ENCODE peak calls at places on chromosomes 1 and 21, in five cellular contexts. M is GM12878, V is NCI-H1092, O is fibroblast of pulmonary artery, N is H54. R is an unnamed sample.

GRCh38 chr1:160539896-160540858 is 17.1 kb upstream of the SLAMF6 start:
- DNase-seq in M (peak), V (no peak), O (peak), N (no peak), R (peak)

GRCh38 chr1:155858805-155859233 is 548 bp upstream of the SYT11 start:
- DNase-seq in M (no peak), V (no peak), O (no peak), N (no peak), R (no peak)

GRCh38 chr1:4395676-4396075 is 258.7 kb upstream of the AJAP1 start:
- DNase-seq in M (no peak), V (no peak), O (no peak), N (no peak), R (no peak)

GRCh38 chr1:222171005-222171404 is 376.9 kb downstream of the HHIPL2 start:
- DNase-seq in M (peak), V (peak), O (peak), N (no peak), R (peak)

GRCh38 chr21:44962481-44962966 is 22.7 kb downstream of the SLX9 start:
- DNase-seq in M (no peak), V (no peak), O (peak), N (peak), R (no peak)

GRCh38 chr1:44926311-44926781 is 60.0 kb downstream of the EIF2B3 start:
- DNase-seq in M (no peak), V (no peak), O (no peak), N (no peak), R (no peak)

GRCh38 chr1:213772142-213772541 is 215.6 kb upstream of the PROX1 start:
- DNase-seq in M (no peak), V (no peak), O (no peak), N (no peak), R (no peak)

GRCh38 chr1:4939266-4939665 is 284.9 kb downstream of the AJAP1 start:
- DNase-seq in M (no peak), V (no peak), O (no peak), N (no peak), R (peak)

GRCh38 chr1:113452921-113453770 is 62.8 kb downstream of the MAGI3 start:
- DNase-seq in M (no peak), V (peak), O (peak), N (no peak), R (peak)

GRCh38 chr1:15153184-15153841 is at the start of gene TMEM51:
- DNase-seq in M (no peak), V (peak), O (peak), N (peak), R (peak)

GRCh38 chr1:61523219-61523618 is 201.7 kb downstream of the TM2D1 start:
- DNase-seq in M (no peak), V (no peak), O (no peak), N (no peak), R (no peak)

GRCh38 chr1:172343246-172344099 is 77.0 kb upstream of the C1orf105 start:
- DNase-seq in M (no peak), V (no peak), O (peak), N (no peak), R (no peak)

GRCh38 chr1:193388165-193388564 is 201.8 kb upstream of the B3GALT2 start:
- DNase-seq in M (no peak), V (no peak), O (no peak), N (no peak), R (no peak)

GRCh38 chr1:27218736-27219135 is 15.7 kb upstream of the WDTC1 start:
- DNase-seq in M (no peak), V (no peak), O (peak), N (no peak), R (peak)

GRCh38 chr1:55803429-55803828 is 588.3 kb upstream of the USP24 start:
- DNase-seq in M (no peak), V (no peak), O (no peak), N (no peak), R (no peak)

GRCh38 chr1:181089017-181089776 is 697 bp downstream of the IER5 start:
- DNase-seq in M (no peak), V (peak), O (no peak), N (no peak), R (peak)

GRCh38 chr1:214823311-214824117 is 220.5 kb downstream of the CENPF start:
- DNase-seq in M (no peak), V (no peak), O (no peak), N (no peak), R (peak)

GRCh38 chr1:115649964-115650363 is 8.2 kb downstream of the VANGL1 start:
- DNase-seq in M (no peak), V (no peak), O (no peak), N (no peak), R (no peak)

GRCh38 chr1:151542710-151543129 is 2.6 kb downstream of the TUFT1 start:
- DNase-seq in M (no peak), V (no peak), O (peak), N (no peak), R (no peak)

GRCh38 chr1:170791941-170792340 is 128.0 kb downstream of the PRRX1 start:
- DNase-seq in M (no peak), V (no peak), O (no peak), N (no peak), R (no peak)

GRCh38 chr1:211650922-211651303 is 24.5 kb downstream of the NEK2 start:
- DNase-seq in M (no peak), V (no peak), O (no peak), N (no peak), R (no peak)

GRCh38 chr1:56797079-56797685 is 22.0 kb downstream of the FYB2 start:
- DNase-seq in M (no peak), V (no peak), O (no peak), N (no peak), R (no peak)

GRCh38 chr1:228182296-228183030 is 16.9 kb downstream of the IBA57 start:
- DNase-seq in M (no peak), V (no peak), O (no peak), N (no peak), R (no peak)

GRCh38 chr1:98429851-98430496 is 231.5 kb upstream of the SNX7 start:
- DNase-seq in M (no peak), V (peak), O (no peak), N (no peak), R (peak)

GRCh38 chr1:151838491-151839412 is 868 bp downstream of the C2CD4D start:
- DNase-seq in M (no peak), V (no peak), O (no peak), N (no peak), R (peak)

GRCh38 chr1:110487676-110488075 is 31.3 kb downstream of the KCNA10 start:
- DNase-seq in M (no peak), V (no peak), O (no peak), N (no peak), R (no peak)

GRCh38 chr21:19122371-19122770 is 718.8 kb upstream of the TMPRSS15 start:
- DNase-seq in M (no peak), V (peak), O (no peak), N (no peak), R (no peak)

GRCh38 chr1:53899206-53899628 is 5.2 kb downstream of the DIO1 start:
- DNase-seq in M (no peak), V (no peak), O (peak), N (no peak), R (no peak)

R was measured in DMS53.